ENCODE peak calls at places on chromosomes 3 and 15, in nine cellular contexts. One of them, this sample, is unnamed.

GRCh38 chr3:182683335-182684257 is 109.7 kb upstream of the ATP11B start:
- DNase-seq in CD8-positive, alpha-beta memory T cell: peak
- DNase-seq in transverse colon: peak
- DNase-seq in cardiac muscle cell: peak
- DNase-seq in CD4-positive, alpha-beta T cell: peak
- DNase-seq in AG04450: peak
- DNase-seq in lower lobe of right lung: no peak
- DNase-seq in heart right ventricle: peak
- DNase-seq in H9: peak
- DNase-seq in this sample: no peak

GRCh38 chr15:36951747-36952247 is 148.6 kb downstream of the MEIS2 start:
- DNase-seq in CD8-positive, alpha-beta memory T cell: no peak
- DNase-seq in transverse colon: no peak
- DNase-seq in cardiac muscle cell: peak
- DNase-seq in CD4-positive, alpha-beta T cell: no peak
- DNase-seq in AG04450: no peak
- DNase-seq in lower lobe of right lung: no peak
- DNase-seq in heart right ventricle: no peak
- DNase-seq in H9: no peak
- DNase-seq in this sample: peak

GRCh38 chr15:40906947-40907802 is 12.9 kb downstream of the VPS18 start:
- DNase-seq in CD8-positive, alpha-beta memory T cell: peak
- DNase-seq in transverse colon: peak
- DNase-seq in cardiac muscle cell: peak
- DNase-seq in CD4-positive, alpha-beta T cell: peak
- DNase-seq in AG04450: no peak
- DNase-seq in lower lobe of right lung: peak
- DNase-seq in heart right ventricle: peak
- DNase-seq in H9: peak
- DNase-seq in this sample: no peak

GRCh38 chr3:2099028-2099671 is 484 bp downstream of the CNTN4 start:
- DNase-seq in CD8-positive, alpha-beta memory T cell: no peak
- DNase-seq in transverse colon: peak
- DNase-seq in cardiac muscle cell: no peak
- DNase-seq in CD4-positive, alpha-beta T cell: no peak
- DNase-seq in AG04450: no peak
- DNase-seq in lower lobe of right lung: peak
- DNase-seq in heart right ventricle: no peak
- DNase-seq in H9: peak
- DNase-seq in this sample: no peak

GRCh38 chr15:27465213-27465612 is 494.2 kb downstream of the GABRG3 start:
- DNase-seq in CD8-positive, alpha-beta memory T cell: no peak
- DNase-seq in transverse colon: no peak
- DNase-seq in cardiac muscle cell: no peak
- DNase-seq in CD4-positive, alpha-beta T cell: no peak
- DNase-seq in AG04450: no peak
- DNase-seq in lower lobe of right lung: no peak
- DNase-seq in heart right ventricle: no peak
- DNase-seq in H9: no peak
- DNase-seq in this sample: no peak

GRCh38 chr15:24761704-24762302 is 86.2 kb downstream of the NPAP1 start:
- DNase-seq in CD8-positive, alpha-beta memory T cell: no peak
- DNase-seq in transverse colon: no peak
- DNase-seq in cardiac muscle cell: peak
- DNase-seq in CD4-positive, alpha-beta T cell: no peak
- DNase-seq in AG04450: no peak
- DNase-seq in lower lobe of right lung: no peak
- DNase-seq in heart right ventricle: no peak
- DNase-seq in H9: no peak
- DNase-seq in this sample: no peak

GRCh38 chr3:141929341-141929995 is 53.0 kb downstream of the ATP1B3 start:
- DNase-seq in CD8-positive, alpha-beta memory T cell: no peak
- DNase-seq in transverse colon: no peak
- DNase-seq in cardiac muscle cell: no peak
- DNase-seq in CD4-positive, alpha-beta T cell: no peak
- DNase-seq in AG04450: no peak
- DNase-seq in lower lobe of right lung: no peak
- DNase-seq in heart right ventricle: no peak
- DNase-seq in H9: no peak
- DNase-seq in this sample: no peak

GRCh38 chr3:19270471-19270870 is 122.2 kb downstream of the KCNH8 start:
- DNase-seq in CD8-positive, alpha-beta memory T cell: no peak
- DNase-seq in transverse colon: no peak
- DNase-seq in cardiac muscle cell: no peak
- DNase-seq in CD4-positive, alpha-beta T cell: no peak
- DNase-seq in AG04450: no peak
- DNase-seq in lower lobe of right lung: no peak
- DNase-seq in heart right ventricle: no peak
- DNase-seq in H9: no peak
- DNase-seq in this sample: no peak

GRCh38 chr3:32082727-32083126 is 23.7 kb upstream of the GPD1L start:
- DNase-seq in CD8-positive, alpha-beta memory T cell: no peak
- DNase-seq in transverse colon: peak
- DNase-seq in cardiac muscle cell: peak
- DNase-seq in CD4-positive, alpha-beta T cell: no peak
- DNase-seq in AG04450: no peak
- DNase-seq in lower lobe of right lung: no peak
- DNase-seq in heart right ventricle: no peak
- DNase-seq in H9: no peak
- DNase-seq in this sample: no peak

GRCh38 chr3:81352867-81353266 is 408.6 kb downstream of the GBE1 start:
- DNase-seq in CD8-positive, alpha-beta memory T cell: no peak
- DNase-seq in transverse colon: no peak
- DNase-seq in cardiac muscle cell: peak
- DNase-seq in CD4-positive, alpha-beta T cell: no peak
- DNase-seq in AG04450: no peak
- DNase-seq in lower lobe of right lung: no peak
- DNase-seq in heart right ventricle: peak
- DNase-seq in H9: peak
- DNase-seq in this sample: peak

GRCh38 chr3:77096966-77097890 is 57.3 kb downstream of the ROBO2 start:
- DNase-seq in CD8-positive, alpha-beta memory T cell: no peak
- DNase-seq in transverse colon: no peak
- DNase-seq in cardiac muscle cell: peak
- DNase-seq in CD4-positive, alpha-beta T cell: no peak
- DNase-seq in AG04450: no peak
- DNase-seq in lower lobe of right lung: no peak
- DNase-seq in heart right ventricle: no peak
- DNase-seq in H9: no peak
- DNase-seq in this sample: no peak

GRCh38 chr3:17151598-17152373 is 267.0 kb downstream of the PLCL2 start:
- DNase-seq in CD8-positive, alpha-beta memory T cell: peak
- DNase-seq in transverse colon: peak
- DNase-seq in cardiac muscle cell: no peak
- DNase-seq in CD4-positive, alpha-beta T cell: peak
- DNase-seq in AG04450: no peak
- DNase-seq in lower lobe of right lung: no peak
- DNase-seq in heart right ventricle: no peak
- DNase-seq in H9: no peak
- DNase-seq in this sample: no peak

GRCh38 chr15:80856809-80857377 is 77.7 kb downstream of the CEMIP start:
- DNase-seq in CD8-positive, alpha-beta memory T cell: no peak
- DNase-seq in transverse colon: peak
- DNase-seq in cardiac muscle cell: peak
- DNase-seq in CD4-positive, alpha-beta T cell: no peak
- DNase-seq in AG04450: no peak
- DNase-seq in lower lobe of right lung: peak
- DNase-seq in heart right ventricle: peak
- DNase-seq in H9: no peak
- DNase-seq in this sample: no peak

GRCh38 chr3:141858312-141858711 is 18.1 kb upstream of the ATP1B3 start:
- DNase-seq in CD8-positive, alpha-beta memory T cell: no peak
- DNase-seq in transverse colon: no peak
- DNase-seq in cardiac muscle cell: no peak
- DNase-seq in CD4-positive, alpha-beta T cell: no peak
- DNase-seq in AG04450: no peak
- DNase-seq in lower lobe of right lung: no peak
- DNase-seq in heart right ventricle: no peak
- DNase-seq in H9: no peak
- DNase-seq in this sample: no peak

GRCh38 chr3:31218082-31218481 is 314.6 kb upstream of the STT3B start:
- DNase-seq in CD8-positive, alpha-beta memory T cell: no peak
- DNase-seq in transverse colon: no peak
- DNase-seq in cardiac muscle cell: no peak
- DNase-seq in CD4-positive, alpha-beta T cell: no peak
- DNase-seq in AG04450: no peak
- DNase-seq in lower lobe of right lung: no peak
- DNase-seq in heart right ventricle: no peak
- DNase-seq in H9: no peak
- DNase-seq in this sample: no peak

GRCh38 chr3:105032541-105032940 is 334.2 kb upstream of the ALCAM start:
- DNase-seq in CD8-positive, alpha-beta memory T cell: no peak
- DNase-seq in transverse colon: no peak
- DNase-seq in cardiac muscle cell: no peak
- DNase-seq in CD4-positive, alpha-beta T cell: no peak
- DNase-seq in AG04450: no peak
- DNase-seq in lower lobe of right lung: no peak
- DNase-seq in heart right ventricle: no peak
- DNase-seq in H9: no peak
- DNase-seq in this sample: no peak

GRCh38 chr3:169597083-169597609 is 66.4 kb downstream of the MECOM start:
- DNase-seq in CD8-positive, alpha-beta memory T cell: no peak
- DNase-seq in transverse colon: no peak
- DNase-seq in cardiac muscle cell: peak
- DNase-seq in CD4-positive, alpha-beta T cell: no peak
- DNase-seq in AG04450: no peak
- DNase-seq in lower lobe of right lung: no peak
- DNase-seq in heart right ventricle: no peak
- DNase-seq in H9: no peak
- DNase-seq in this sample: no peak
- H3K27ac ChIP-seq in CD8-positive, alpha-beta memory T cell: no peak
- H3K27ac ChIP-seq in transverse colon: no peak
- H3K27ac ChIP-seq in cardiac muscle cell: no peak
- H3K27ac ChIP-seq in CD4-positive, alpha-beta T cell: no peak
- H3K27ac ChIP-seq in AG04450: no peak
- H3K27ac ChIP-seq in lower lobe of right lung: no peak
- H3K27ac ChIP-seq in heart right ventricle: no peak
- H3K27ac ChIP-seq in H9: no peak
- H3K27ac ChIP-seq in this sample: no peak

GRCh38 chr3:113147608-113148306 is 63.6 kb upstream of the BOC start:
- DNase-seq in CD8-positive, alpha-beta memory T cell: no peak
- DNase-seq in transverse colon: no peak
- DNase-seq in cardiac muscle cell: no peak
- DNase-seq in CD4-positive, alpha-beta T cell: no peak
- DNase-seq in AG04450: no peak
- DNase-seq in lower lobe of right lung: no peak
- DNase-seq in heart right ventricle: peak
- DNase-seq in H9: no peak
- DNase-seq in this sample: no peak

GRCh38 chr3:113148307-113148703 is 63.1 kb upstream of the BOC start:
- DNase-seq in CD8-positive, alpha-beta memory T cell: no peak
- DNase-seq in transverse colon: peak
- DNase-seq in cardiac muscle cell: no peak
- DNase-seq in CD4-positive, alpha-beta T cell: no peak
- DNase-seq in AG04450: no peak
- DNase-seq in lower lobe of right lung: no peak
- DNase-seq in heart right ventricle: peak
- DNase-seq in H9: no peak
- DNase-seq in this sample: peak

GRCh38 chr3:113151475-113152031 is 59.8 kb upstream of the BOC start:
- DNase-seq in CD8-positive, alpha-beta memory T cell: no peak
- DNase-seq in transverse colon: no peak
- DNase-seq in cardiac muscle cell: no peak
- DNase-seq in CD4-positive, alpha-beta T cell: no peak
- DNase-seq in AG04450: no peak
- DNase-seq in lower lobe of right lung: no peak
- DNase-seq in heart right ventricle: peak
- DNase-seq in H9: no peak
- DNase-seq in this sample: no peak

GRCh38 chr3:113150253-113150652 is 61.1 kb upstream of the BOC start:
- DNase-seq in CD8-positive, alpha-beta memory T cell: no peak
- DNase-seq in transverse colon: no peak
- DNase-seq in cardiac muscle cell: no peak
- DNase-seq in CD4-positive, alpha-beta T cell: no peak
- DNase-seq in AG04450: no peak
- DNase-seq in lower lobe of right lung: no peak
- DNase-seq in heart right ventricle: no peak
- DNase-seq in H9: no peak
- DNase-seq in this sample: no peak

GRCh38 chr3:113148814-113149213 is 62.5 kb upstream of the BOC start:
- DNase-seq in CD8-positive, alpha-beta memory T cell: no peak
- DNase-seq in transverse colon: no peak
- DNase-seq in cardiac muscle cell: no peak
- DNase-seq in CD4-positive, alpha-beta T cell: no peak
- DNase-seq in AG04450: no peak
- DNase-seq in lower lobe of right lung: no peak
- DNase-seq in heart right ventricle: no peak
- DNase-seq in H9: no peak
- DNase-seq in this sample: no peak
- H3K27ac ChIP-seq in CD8-positive, alpha-beta memory T cell: no peak
- H3K27ac ChIP-seq in transverse colon: peak
- H3K27ac ChIP-seq in cardiac muscle cell: no peak
- H3K27ac ChIP-seq in CD4-positive, alpha-beta T cell: no peak
- H3K27ac ChIP-seq in AG04450: no peak
- H3K27ac ChIP-seq in lower lobe of right lung: no peak
- H3K27ac ChIP-seq in heart right ventricle: no peak
- H3K27ac ChIP-seq in H9: no peak
- H3K27ac ChIP-seq in this sample: no peak

DNA sequence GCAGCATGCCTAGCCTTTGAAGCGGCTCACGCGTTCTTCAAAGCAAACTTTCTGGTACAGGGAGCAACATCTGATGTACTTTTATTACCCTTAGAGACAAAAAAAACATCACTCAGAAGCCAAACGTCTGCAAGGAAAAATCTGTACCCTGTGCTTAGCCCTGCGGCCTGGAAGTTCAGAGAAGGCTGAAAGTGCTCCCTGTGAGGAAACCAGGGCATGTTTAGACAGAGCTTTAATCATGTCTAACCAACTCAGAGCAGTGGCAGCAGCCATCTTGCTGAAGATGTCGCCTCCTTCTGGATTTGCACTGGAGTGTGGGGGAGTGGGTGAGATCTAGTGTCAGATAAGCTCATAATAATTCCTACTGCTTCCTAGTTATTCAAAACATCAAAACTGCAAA is 170.4 kb downstream of the P3H2 start:
- DNase-seq in CD8-positive, alpha-beta memory T cell: no peak
- DNase-seq in transverse colon: no peak
- DNase-seq in cardiac muscle cell: no peak
- DNase-seq in CD4-positive, alpha-beta T cell: no peak
- DNase-seq in AG04450: no peak
- DNase-seq in lower lobe of right lung: no peak
- DNase-seq in heart right ventricle: no peak
- DNase-seq in H9: no peak
- DNase-seq in this sample: no peak
- H3K27ac ChIP-seq in CD8-positive, alpha-beta memory T cell: no peak
- H3K27ac ChIP-seq in transverse colon: no peak
- H3K27ac ChIP-seq in cardiac muscle cell: no peak
- H3K27ac ChIP-seq in CD4-positive, alpha-beta T cell: no peak
- H3K27ac ChIP-seq in AG04450: no peak
- H3K27ac ChIP-seq in lower lobe of right lung: no peak
- H3K27ac ChIP-seq in heart right ventricle: no peak
- H3K27ac ChIP-seq in H9: no peak
- H3K27ac ChIP-seq in this sample: peak

DNA sequence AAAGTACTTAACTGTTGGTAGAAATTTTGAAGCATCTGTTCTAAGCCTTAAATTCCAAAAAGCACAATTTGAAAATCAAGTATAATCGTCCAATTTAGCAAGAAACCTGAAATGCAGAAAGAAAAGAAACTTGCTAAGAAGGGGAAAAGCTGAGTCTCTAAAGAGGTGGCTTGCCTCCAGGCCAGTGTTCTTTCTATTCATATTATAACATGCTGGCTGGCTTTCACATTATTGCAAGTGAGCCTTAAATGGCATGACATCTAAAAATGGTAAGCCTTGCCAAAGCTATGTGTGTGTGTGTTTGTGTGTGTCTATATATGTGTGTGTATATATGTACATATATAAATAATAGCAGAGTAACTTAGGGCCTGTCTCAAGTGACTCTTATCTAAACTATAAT is 89.5 kb downstream of the FGF12 start:
- DNase-seq in CD8-positive, alpha-beta memory T cell: no peak
- DNase-seq in transverse colon: no peak
- DNase-seq in cardiac muscle cell: no peak
- DNase-seq in CD4-positive, alpha-beta T cell: no peak
- DNase-seq in AG04450: no peak
- DNase-seq in lower lobe of right lung: no peak
- DNase-seq in heart right ventricle: no peak
- DNase-seq in H9: no peak
- DNase-seq in this sample: no peak
- H3K27ac ChIP-seq in CD8-positive, alpha-beta memory T cell: no peak
- H3K27ac ChIP-seq in transverse colon: no peak
- H3K27ac ChIP-seq in cardiac muscle cell: no peak
- H3K27ac ChIP-seq in CD4-positive, alpha-beta T cell: no peak
- H3K27ac ChIP-seq in AG04450: no peak
- H3K27ac ChIP-seq in lower lobe of right lung: no peak
- H3K27ac ChIP-seq in heart right ventricle: peak
- H3K27ac ChIP-seq in H9: no peak
- H3K27ac ChIP-seq in this sample: no peak